ENCODE peak calls at places on chromosome 11, in ten cellular contexts. One of them, this sample, is unnamed.

GRCh38 chr11:2776351-2777061 is 76.7 kb upstream of the KCNQ1OT1 start:
- DNase-seq in type B pancreatic cell: peak
- DNase-seq in fibroblast of lung: no peak
- DNase-seq in HTR-8/SVneo: no peak
- DNase-seq in CD4-positive, CD25-positive, alpha-beta regulatory T cell: no peak
- DNase-seq in HT-29: no peak
- DNase-seq in left colon: peak
- DNase-seq in EL: no peak
- DNase-seq in dermis microvascular lymphatic vessel endothelial cell: no peak
- DNase-seq in activated T-helper 1 cell treated with anti-CD3 and anti-CD28 coated beads, Interleukin-2, amount 50 U/mL, for 16 hours: no peak
- DNase-seq in this sample: no peak

GRCh38 chr11:61011950-61012830 is 40.7 kb downstream of the CD6 start:
- DNase-seq in activated T-helper 1 cell treated with anti-CD3 and anti-CD28 coated beads, Interleukin-2, amount 50 U/mL, for 16 hours: no peak
- DNase-seq in CD4-positive, CD25-positive, alpha-beta regulatory T cell: no peak
- DNase-seq in HTR-8/SVneo: no peak
- DNase-seq in left colon: no peak
- DNase-seq in dermis microvascular lymphatic vessel endothelial cell: no peak
- DNase-seq in HT-29: no peak
- DNase-seq in fibroblast of lung: no peak
- DNase-seq in EL: peak
- DNase-seq in type B pancreatic cell: no peak
- DNase-seq in this sample: no peak

GRCh38 chr11:14358729-14359439 is at the start of gene RRAS2:
- DNase-seq in type B pancreatic cell: peak
- DNase-seq in activated T-helper 1 cell treated with anti-CD3 and anti-CD28 coated beads, Interleukin-2, amount 50 U/mL, for 16 hours: peak
- DNase-seq in HTR-8/SVneo: peak
- DNase-seq in CD4-positive, CD25-positive, alpha-beta regulatory T cell: peak
- DNase-seq in EL: peak
- DNase-seq in HT-29: peak
- DNase-seq in left colon: peak
- DNase-seq in fibroblast of lung: peak
- DNase-seq in dermis microvascular lymphatic vessel endothelial cell: peak
- DNase-seq in this sample: peak

GRCh38 chr11:65013692-65014145 is 241 bp upstream of the ARL2 start:
- DNase-seq in HTR-8/SVneo: peak
- DNase-seq in CD4-positive, CD25-positive, alpha-beta regulatory T cell: peak
- DNase-seq in EL: peak
- DNase-seq in left colon: peak
- DNase-seq in type B pancreatic cell: peak
- DNase-seq in fibroblast of lung: peak
- DNase-seq in activated T-helper 1 cell treated with anti-CD3 and anti-CD28 coated beads, Interleukin-2, amount 50 U/mL, for 16 hours: peak
- DNase-seq in dermis microvascular lymphatic vessel endothelial cell: peak
- DNase-seq in HT-29: peak
- DNase-seq in this sample: peak

GRCh38 chr11:4541071-4541470 is 3.9 kb upstream of the OR52M1 start:
- DNase-seq in dermis microvascular lymphatic vessel endothelial cell: no peak
- DNase-seq in left colon: no peak
- DNase-seq in HT-29: no peak
- DNase-seq in EL: no peak
- DNase-seq in HTR-8/SVneo: no peak
- DNase-seq in type B pancreatic cell: no peak
- DNase-seq in CD4-positive, CD25-positive, alpha-beta regulatory T cell: no peak
- DNase-seq in fibroblast of lung: no peak
- DNase-seq in activated T-helper 1 cell treated with anti-CD3 and anti-CD28 coated beads, Interleukin-2, amount 50 U/mL, for 16 hours: no peak
- DNase-seq in this sample: no peak

GRCh38 chr11:130161441-130161840 is 1.9 kb downstream of the ST14 start:
- DNase-seq in HTR-8/SVneo: no peak
- DNase-seq in EL: no peak
- DNase-seq in dermis microvascular lymphatic vessel endothelial cell: no peak
- DNase-seq in HT-29: no peak
- DNase-seq in CD4-positive, CD25-positive, alpha-beta regulatory T cell: no peak
- DNase-seq in left colon: no peak
- DNase-seq in fibroblast of lung: no peak
- DNase-seq in activated T-helper 1 cell treated with anti-CD3 and anti-CD28 coated beads, Interleukin-2, amount 50 U/mL, for 16 hours: no peak
- DNase-seq in type B pancreatic cell: no peak
- DNase-seq in this sample: no peak

GRCh38 chr11:74749127-74749964 is 697 bp downstream of the RNF169 start:
- DNase-seq in HT-29: peak
- DNase-seq in HTR-8/SVneo: peak
- DNase-seq in fibroblast of lung: peak
- DNase-seq in type B pancreatic cell: peak
- DNase-seq in dermis microvascular lymphatic vessel endothelial cell: peak
- DNase-seq in EL: peak
- DNase-seq in CD4-positive, CD25-positive, alpha-beta regulatory T cell: peak
- DNase-seq in left colon: no peak
- DNase-seq in activated T-helper 1 cell treated with anti-CD3 and anti-CD28 coated beads, Interleukin-2, amount 50 U/mL, for 16 hours: peak
- DNase-seq in this sample: peak

GRCh38 chr11:88310246-88310645 is 27.3 kb downstream of the CTSC start:
- DNase-seq in type B pancreatic cell: no peak
- DNase-seq in activated T-helper 1 cell treated with anti-CD3 and anti-CD28 coated beads, Interleukin-2, amount 50 U/mL, for 16 hours: no peak
- DNase-seq in HT-29: no peak
- DNase-seq in HTR-8/SVneo: no peak
- DNase-seq in fibroblast of lung: no peak
- DNase-seq in dermis microvascular lymphatic vessel endothelial cell: no peak
- DNase-seq in EL: peak
- DNase-seq in left colon: no peak
- DNase-seq in CD4-positive, CD25-positive, alpha-beta regulatory T cell: no peak
- DNase-seq in this sample: no peak

GRCh38 chr11:83070044-83070877 is 1.4 kb downstream of the RAB30 start:
- DNase-seq in fibroblast of lung: peak
- DNase-seq in HTR-8/SVneo: peak
- DNase-seq in activated T-helper 1 cell treated with anti-CD3 and anti-CD28 coated beads, Interleukin-2, amount 50 U/mL, for 16 hours: no peak
- DNase-seq in EL: peak
- DNase-seq in left colon: no peak
- DNase-seq in type B pancreatic cell: no peak
- DNase-seq in CD4-positive, CD25-positive, alpha-beta regulatory T cell: no peak
- DNase-seq in dermis microvascular lymphatic vessel endothelial cell: peak
- DNase-seq in HT-29: no peak
- DNase-seq in this sample: peak

GRCh38 chr11:2569321-2569721 is 124.5 kb downstream of the KCNQ1 start:
- DNase-seq in HTR-8/SVneo: no peak
- DNase-seq in fibroblast of lung: no peak
- DNase-seq in dermis microvascular lymphatic vessel endothelial cell: no peak
- DNase-seq in EL: peak
- DNase-seq in HT-29: no peak
- DNase-seq in left colon: no peak
- DNase-seq in type B pancreatic cell: no peak
- DNase-seq in activated T-helper 1 cell treated with anti-CD3 and anti-CD28 coated beads, Interleukin-2, amount 50 U/mL, for 16 hours: no peak
- DNase-seq in CD4-positive, CD25-positive, alpha-beta regulatory T cell: no peak
- DNase-seq in this sample: no peak

This sample was measured in lung microvascular endothelial cell.